ENCODE peak calls at places on chromosome 18, in eight cellular contexts. S is testis, Z is sigmoid colon, R is stomach, I is lower leg skin, H is endothelial cell of umbilical vein, V is gastrocnemius medialis, G is transverse colon. U is an unnamed sample.
A peak's percentile ranks its signal among the peaks of the same experiment; 100 is the strongest.

GRCh38 chr18:59929621-59930295 is 30.0 kb downstream of the PMAIP1 start:
- DNase-seq in I (peak; percentile 40), R (no peak), S (no peak), Z (no peak), G (no peak), V (no peak), H (no peak), U (no peak)

GRCh38 chr18:54684786-54685185 is 93.7 kb downstream of the DYNAP start:
- DNase-seq in S (peak; percentile 32), H (peak; percentile 2), R (no peak), I (no peak), Z (no peak), G (no peak), V (no peak), U (no peak)

GRCh38 chr18:59743561-59743960 is 46.3 kb upstream of the CCBE1 start:
- DNase-seq in S (no peak), Z (no peak), R (no peak), H (no peak), V (no peak), G (no peak), I (no peak), U (no peak)

GRCh38 chr18:79643049-79643765 is 36.4 kb upstream of the CTDP1 start:
- DNase-seq in R (no peak), Z (peak; percentile 49), V (no peak), H (no peak), G (no peak), I (no peak), S (no peak), U (no peak)

GRCh38 chr18:78711971-78712370 is 267.6 kb upstream of the SALL3 start:
- DNase-seq in G (no peak), R (no peak), S (no peak), H (no peak), V (no peak), I (no peak), Z (peak; percentile 7), U (no peak)

GRCh38 chr18:55034742-55035141 is 75.5 kb upstream of the CCDC68 start:
- DNase-seq in H (no peak), I (no peak), V (no peak), G (no peak), S (no peak), R (no peak), Z (no peak), U (no peak)

GRCh38 chr18:697012-697411 is 15.4 kb downstream of the ENOSF1 start:
- DNase-seq in I (no peak), Z (no peak), R (no peak), S (no peak), H (no peak), G (no peak), V (no peak), U (no peak)

GRCh38 chr18:22280453-22280750 is 111.0 kb downstream of the GATA6 start:
- DNase-seq in H (no peak), V (no peak), R (no peak), I (no peak), G (no peak), S (no peak), Z (no peak), U (no peak)

GRCh38 chr18:42072407-42072806 is 117.4 kb downstream of the PIK3C3 start:
- DNase-seq in S (no peak), V (no peak), I (no peak), Z (no peak), G (no peak), H (no peak), R (no peak), U (peak; percentile 26)

GRCh38 chr18:78992041-78992735 is 12.6 kb downstream of the SALL3 start:
- DNase-seq in R (no peak), G (no peak), H (no peak), S (no peak), I (no peak), Z (no peak), V (no peak), U (no peak)

GRCh38 chr18:69759046-69759445 is 188.6 kb downstream of the CD226 start:
- DNase-seq in V (no peak), R (no peak), Z (no peak), G (no peak), H (no peak), S (no peak), I (no peak), U (no peak)

GRCh38 chr18:78242796-78243195 is 736.8 kb upstream of the SALL3 start:
- DNase-seq in I (no peak), V (no peak), Z (no peak), G (no peak), S (no peak), H (no peak), R (no peak), U (no peak)

GRCh38 chr18:70422061-70422965 is 133.5 kb downstream of the SOCS6 start:
- DNase-seq in R (peak; percentile 80), G (peak; percentile 68), H (peak; percentile 99), Z (peak; percentile 84), I (peak; percentile 90), V (peak; percentile 49), S (peak; percentile 36), U (no peak)

GRCh38 chr18:26089247-26090129 is 925 bp downstream of the SS18 start:
- DNase-seq in V (no peak), R (no peak), S (peak; percentile 38), H (peak; percentile 54), Z (no peak), G (no peak), I (no peak), U (peak; percentile 84)

GRCh38 chr18:22563098-22563707 is 145.5 kb upstream of the CTAGE1 start:
- DNase-seq in I (no peak), G (peak; percentile 35), V (no peak), R (peak; percentile 40), Z (no peak), H (peak; percentile 95), S (peak; percentile 64), U (peak; percentile 53)

GRCh38 chr18:9943311-9943710 is 29.5 kb downstream of the VAPA start:
- DNase-seq in S (no peak), I (no peak), G (no peak), V (no peak), Z (no peak), R (no peak), H (no peak), U (no peak)

GRCh38 chr18:54964741-54965140 is 5.5 kb upstream of the CCDC68 start:
- DNase-seq in I (no peak), R (no peak), Z (no peak), G (no peak), H (no peak), V (no peak), S (no peak), U (no peak)

GRCh38 chr18:67301592-67301991 is 214.9 kb downstream of the DSEL start:
- DNase-seq in V (no peak), Z (no peak), G (no peak), S (no peak), H (no peak), I (no peak), R (no peak), U (no peak)

GRCh38 chr18:55863876-55864275 is 275.9 kb upstream of the TCF4 start:
- DNase-seq in I (no peak), H (peak; percentile 35), S (no peak), R (no peak), V (no peak), G (no peak), Z (peak; percentile 64), U (no peak)

GRCh38 chr18:59921384-59921891 is 21.6 kb downstream of the PMAIP1 start:
- DNase-seq in V (no peak), H (no peak), Z (no peak), R (no peak), S (no peak), G (no peak), I (no peak), U (no peak)

GRCh38 chr18:23690505-23691068 is 1.3 kb downstream of the LAMA3 start:
- DNase-seq in I (no peak), V (no peak), H (no peak), R (no peak), Z (no peak), G (no peak), S (no peak), U (no peak)

GRCh38 chr18:23903971-23904370 is 110.6 kb upstream of the TTC39C start:
- DNase-seq in G (no peak), Z (no peak), R (no peak), I (no peak), S (peak; percentile 59), H (no peak), V (peak; percentile 46), U (no peak)

GRCh38 chr18:80247403-80247916 is at the start of gene PARD6G:
- DNase-seq in G (peak; percentile 83), S (peak; percentile 89), I (peak; percentile 96), R (peak; percentile 84), V (peak; percentile 51), Z (peak; percentile 93), H (peak; percentile 40), U (peak; percentile 82)

GRCh38 chr18:45324489-45325111 is 290.7 kb upstream of the SLC14A2 start:
- DNase-seq in I (peak; percentile 94), H (no peak), G (peak; percentile 20), R (no peak), V (peak; percentile 97), S (peak; percentile 51), Z (peak; percentile 84), U (no peak)
- TF ChIP-seq POLR2A in I (no peak), H (no peak), G (no peak), R (no peak), V (peak; percentile 5), S (no peak), Z (no peak), U (no peak)

GRCh38 chr18:48815581-48816324 is 135.0 kb downstream of the SMAD7 start:
- DNase-seq in S (no peak), R (no peak), Z (peak; percentile 15), G (peak; percentile 5), V (peak; percentile 24), I (peak; percentile 67), H (no peak), U (no peak)
- TF ChIP-seq POLR2A in S (no peak), R (no peak), Z (no peak), G (no peak), V (no peak), I (no peak), H (no peak), U (no peak)

GRCh38 chr18:63431180-63431579 is 8.9 kb upstream of the VPS4B start:
- DNase-seq in Z (no peak), S (no peak), G (no peak), R (no peak), I (no peak), H (no peak), V (no peak), U (no peak)
- TF ChIP-seq POLR2A in Z (no peak), S (no peak), G (no peak), R (no peak), I (no peak), H (no peak), V (no peak), U (no peak)

GRCh38 chr18:2970344-2970743 is 42.6 kb downstream of the LPIN2 start:
- DNase-seq in Z (no peak), H (no peak), S (no peak), I (no peak), G (no peak), V (no peak), R (no peak), U (peak; percentile 71)

GRCh38 chr18:2969695-2970094 is 43.2 kb downstream of the LPIN2 start:
- DNase-seq in V (no peak), S (no peak), R (no peak), G (no peak), H (no peak), Z (no peak), I (no peak), U (peak; percentile 69)

GRCh38 chr18:2971741-2972552 is 41.0 kb downstream of the LPIN2 start:
- DNase-seq in H (no peak), G (peak; percentile 59), V (peak; percentile 51), I (no peak), R (peak; percentile 51), Z (peak; percentile 69), S (peak; percentile 62), U (peak; percentile 55)

GRCh38 chr18:2968559-2968958 is 44.4 kb downstream of the LPIN2 start:
- DNase-seq in V (no peak), G (no peak), H (no peak), S (no peak), R (no peak), Z (no peak), I (no peak), U (no peak)

GRCh38 chr18:2970762-2971659 is 41.9 kb downstream of the LPIN2 start:
- DNase-seq in I (no peak), Z (no peak), V (no peak), R (no peak), S (no peak), G (no peak), H (no peak), U (no peak)
- TF ChIP-seq POLR2A in I (no peak), Z (no peak), V (no peak), R (no peak), S (no peak), G (no peak), H (no peak), U (no peak)